ENCODE peak calls at places on chromosomes 6 and 20, in nine cellular contexts. G is HS-5, Q is activated B cell treated with CpG ODN at 0.5 μM for 24 hours, S is PC-9, I is cardiac fibroblast, O is posterior cingulate gyrus, V is psoas muscle, B is BJ, P is mucosa of gallbladder. H is an unnamed sample.

GRCh38 chr6:9520417-9521151 is 894.3 kb downstream of the TFAP2A start:
- DNase-seq in G (peak; percentile 81), Q (no peak), S (no peak), I (peak; percentile 81), O (no peak), V (no peak), B (peak; percentile 71), P (no peak), H (peak; percentile 69)

GRCh38 chr20:17856024-17856564 is 112.5 kb downstream of the SNX5 start:
- DNase-seq in G (no peak), Q (peak; percentile 56), S (no peak), I (no peak), O (no peak), V (no peak), B (no peak), P (peak; percentile 62), H (no peak)

GRCh38 chr6:157773248-157773773 is 49.7 kb upstream of the SNX9 start:
- DNase-seq in G (no peak), Q (no peak), S (no peak), I (no peak), O (no peak), V (no peak), B (no peak), P (no peak), H (no peak)

GRCh38 chr6:32439708-32440214 is at the start of gene HLA-DRA:
- DNase-seq in G (peak; percentile 25), Q (no peak), S (no peak), I (peak; percentile 60), O (no peak), V (no peak), B (peak; percentile 6), P (peak; percentile 58), H (peak; percentile 8)

GRCh38 chr6:72948153-72948552 is 277.1 kb downstream of the KHDC1L start:
- DNase-seq in G (no peak), Q (no peak), S (no peak), I (no peak), O (no peak), V (no peak), B (no peak), P (no peak), H (no peak)

GRCh38 chr20:47318596-47319516 is 37.6 kb downstream of the ZMYND8 start:
- DNase-seq in G (no peak), Q (no peak), S (peak; percentile 68), I (peak; percentile 92), O (peak; percentile 55), V (peak; percentile 83), B (no peak), P (peak; percentile 70), H (no peak)

GRCh38 chr6:26272171-26272631 is 92.8 kb upstream of the BTN3A2 start:
- DNase-seq in G (no peak), Q (peak; percentile 65), S (peak; percentile 60), I (no peak), O (no peak), V (peak; percentile 20), B (no peak), P (peak; percentile 52), H (no peak)

GRCh38 chr20:41391587-41392001 is 25.0 kb upstream of the EMILIN3 start:
- DNase-seq in G (no peak), Q (no peak), S (peak; percentile 81), I (no peak), O (no peak), V (no peak), B (peak; percentile 65), P (no peak), H (no peak)

GRCh38 chr6:150269857-150270223 is 99.0 kb upstream of the IYD start:
- DNase-seq in G (no peak), Q (no peak), S (peak; percentile 58), I (peak; percentile 18), O (no peak), V (no peak), B (no peak), P (no peak), H (no peak)

GRCh38 chr6:157230971-157231370 is 92.3 kb downstream of the TMEM242 start:
- DNase-seq in G (no peak), Q (no peak), S (no peak), I (no peak), O (no peak), V (no peak), B (no peak), P (no peak), H (no peak)

GRCh38 chr6:169803291-169803811 is 51.9 kb downstream of the ERMARD start:
- DNase-seq in G (no peak), Q (no peak), S (no peak), I (no peak), O (no peak), V (no peak), B (no peak), P (no peak), H (no peak)

GRCh38 chr20:10281911-10282310 is 63.3 kb downstream of the SNAP25 start:
- DNase-seq in G (no peak), Q (no peak), S (no peak), I (no peak), O (no peak), V (no peak), B (no peak), P (no peak), H (no peak)

GRCh38 chr6:52529311-52529710 is 47.5 kb downstream of the TRAM2 start:
- DNase-seq in G (no peak), Q (no peak), S (no peak), I (no peak), O (no peak), V (no peak), B (no peak), P (no peak), H (no peak)

GRCh38 chr6:112562348-112563220 is 215.5 kb downstream of the RFPL4B start:
- DNase-seq in G (no peak), Q (no peak), S (no peak), I (peak; percentile 19), O (no peak), V (no peak), B (no peak), P (no peak), H (no peak)

GRCh38 chr6:157569543-157569942 is 188.6 kb downstream of the ZDHHC14 start:
- DNase-seq in G (no peak), Q (no peak), S (no peak), I (no peak), O (no peak), V (no peak), B (no peak), P (no peak), H (no peak)

GRCh38 chr6:134903448-134903847 is 46.5 kb downstream of the ALDH8A1 start:
- DNase-seq in G (no peak), Q (no peak), S (no peak), I (peak; percentile 51), O (no peak), V (no peak), B (no peak), P (no peak), H (no peak)

GRCh38 chr6:150981095-150981494 is 115.6 kb downstream of the MTHFD1L start:
- DNase-seq in G (no peak), Q (no peak), S (no peak), I (no peak), O (no peak), V (no peak), B (no peak), P (no peak), H (no peak)

GRCh38 chr20:4853787-4854295 is 132.1 kb downstream of the PRND start:
- DNase-seq in G (no peak), Q (no peak), S (no peak), I (no peak), O (no peak), V (no peak), B (no peak), P (no peak), H (no peak)